ENCODE peak calls at places on chromosomes 5 and 9, in six cellular contexts. One of them, this sample, is unnamed.

GRCh38 chr5:173828952-173829351 is 59.2 kb upstream of the CPEB4 start:
- DNase-seq in HepG2: no peak
- DNase-seq in H1: no peak
- DNase-seq in GM12891: no peak
- DNase-seq in K562: no peak
- DNase-seq in GM12878: no peak
- DNase-seq in this sample: no peak

GRCh38 chr5:125023673-125024072 is 277.2 kb upstream of the ZNF608 start:
- DNase-seq in H1: no peak
- DNase-seq in GM12878: no peak
- DNase-seq in HepG2: no peak
- DNase-seq in GM12891: no peak
- DNase-seq in K562: no peak
- DNase-seq in this sample: no peak

GRCh38 chr9:133127340-133127981 is 6.4 kb upstream of the RALGDS start:
- DNase-seq in GM12878: no peak
- DNase-seq in GM12891: no peak
- DNase-seq in HepG2: no peak
- DNase-seq in H1: no peak
- DNase-seq in K562: no peak
- DNase-seq in this sample: no peak

GRCh38 chr5:172769598-172770373 is 1.2 kb downstream of the DUSP1 start:
- DNase-seq in HepG2: no peak
- DNase-seq in K562: no peak
- DNase-seq in H1: no peak
- DNase-seq in GM12891: no peak
- DNase-seq in GM12878: no peak
- DNase-seq in this sample: no peak

GRCh38 chr9:31119882-31120481 is 1264.5 kb upstream of the ACO1 start:
- DNase-seq in GM12878: no peak
- DNase-seq in HepG2: peak; percentile 19
- DNase-seq in GM12891: no peak
- DNase-seq in H1: peak; percentile 13
- DNase-seq in K562: no peak
- DNase-seq in this sample: no peak

GRCh38 chr9:134223091-134223490 is 58.7 kb upstream of the RNU6ATAC start:
- DNase-seq in K562: no peak
- DNase-seq in H1: no peak
- DNase-seq in GM12878: no peak
- DNase-seq in HepG2: peak; percentile 15
- DNase-seq in GM12891: no peak
- DNase-seq in this sample: no peak

GRCh38 chr5:69213513-69214215 is 21.0 kb upstream of the CDK7 start:
- DNase-seq in H1: no peak
- DNase-seq in HepG2: peak; percentile 81
- DNase-seq in K562: peak; percentile 67
- DNase-seq in GM12891: no peak
- DNase-seq in GM12878: no peak
- DNase-seq in this sample: no peak

GRCh38 chr5:126178521-126178920 is 244.7 kb upstream of the GRAMD2B start:
- DNase-seq in GM12878: no peak
- DNase-seq in H1: no peak
- DNase-seq in K562: no peak
- DNase-seq in HepG2: no peak
- DNase-seq in GM12891: no peak
- DNase-seq in this sample: no peak

GRCh38 chr5:149605998-149606721 is 24.9 kb downstream of the ARHGEF37 start:
- DNase-seq in GM12891: peak; percentile 49
- DNase-seq in HepG2: no peak
- DNase-seq in GM12878: peak; percentile 81
- DNase-seq in H1: no peak
- DNase-seq in K562: peak; percentile 87
- DNase-seq in this sample: peak; percentile 49

GRCh38 chr5:137575847-137576246 is 76.7 kb upstream of the SPOCK1 start:
- DNase-seq in GM12878: no peak
- DNase-seq in K562: no peak
- DNase-seq in H1: no peak
- DNase-seq in GM12891: no peak
- DNase-seq in HepG2: no peak
- DNase-seq in this sample: no peak

GRCh38 chr9:93567271-93567959 is 9.0 kb upstream of the PHF2 start:
- DNase-seq in GM12878: no peak
- DNase-seq in GM12891: no peak
- DNase-seq in H1: no peak
- DNase-seq in HepG2: no peak
- DNase-seq in K562: peak; percentile 27
- DNase-seq in this sample: no peak

GRCh38 chr9:99024959-99025358 is 80.0 kb upstream of the TGFBR1 start:
- DNase-seq in K562: no peak
- DNase-seq in GM12891: no peak
- DNase-seq in H1: no peak
- DNase-seq in HepG2: no peak
- DNase-seq in GM12878: no peak
- DNase-seq in this sample: no peak

GRCh38 chr5:136016945-136017530 is 11.8 kb upstream of the TGFBI start:
- DNase-seq in HepG2: no peak
- DNase-seq in H1: no peak
- DNase-seq in K562: no peak
- DNase-seq in GM12891: no peak
- DNase-seq in GM12878: no peak
- DNase-seq in this sample: no peak

GRCh38 chr5:159458217-159458711 is 128.0 kb upstream of the IL12B start:
- DNase-seq in K562: no peak
- DNase-seq in H1: no peak
- DNase-seq in HepG2: no peak
- DNase-seq in GM12878: peak; percentile 88
- DNase-seq in GM12891: no peak
- DNase-seq in this sample: no peak

GRCh38 chr9:137114613-137115393 is at the start of gene DPP7:
- DNase-seq in HepG2: no peak
- DNase-seq in GM12891: peak; percentile 97
- DNase-seq in K562: peak; percentile 85
- DNase-seq in H1: no peak
- DNase-seq in GM12878: no peak
- DNase-seq in this sample: peak; percentile 98

GRCh38 chr5:59724482-59725392 is 168.8 kb downstream of the PDE4D start:
- DNase-seq in GM12878: no peak
- DNase-seq in H1: no peak
- DNase-seq in HepG2: peak; percentile 15
- DNase-seq in GM12891: peak; percentile 1
- DNase-seq in K562: peak; percentile 39
- DNase-seq in this sample: no peak

GRCh38 chr9:107688728-107689127 is 199.2 kb upstream of the KLF4 start:
- DNase-seq in H1: no peak
- DNase-seq in HepG2: no peak
- DNase-seq in K562: no peak
- DNase-seq in GM12891: no peak
- DNase-seq in GM12878: no peak
- DNase-seq in this sample: no peak

GRCh38 chr9:83620841-83621636 is 1.9 kb upstream of the IDNK start:
- DNase-seq in HepG2: peak; percentile 75
- DNase-seq in GM12878: no peak
- DNase-seq in GM12891: no peak
- DNase-seq in K562: peak; percentile 58
- DNase-seq in H1: peak; percentile 27
- DNase-seq in this sample: no peak

GRCh38 chr5:9156282-9156681 is 389.6 kb downstream of the SEMA5A start:
- DNase-seq in K562: peak; percentile 11
- DNase-seq in GM12891: peak; percentile 10
- DNase-seq in HepG2: no peak
- DNase-seq in H1: peak; percentile 10
- DNase-seq in GM12878: no peak
- DNase-seq in this sample: no peak

GRCh38 chr9:23826120-23826629 is at the start of gene ELAVL2:
- DNase-seq in HepG2: no peak
- DNase-seq in GM12878: peak; percentile 26
- DNase-seq in GM12891: no peak
- DNase-seq in K562: no peak
- DNase-seq in H1: peak; percentile 95
- DNase-seq in this sample: no peak

GRCh38 chr5:168885324-168886120 is 306.4 kb upstream of the PANK3 start:
- DNase-seq in H1: no peak
- DNase-seq in GM12891: no peak
- DNase-seq in GM12878: no peak
- DNase-seq in HepG2: no peak
- DNase-seq in K562: no peak
- DNase-seq in this sample: no peak

GRCh38 chr5:123154857-123155467 is 65.9 kb downstream of the PRDM6 start:
- DNase-seq in HepG2: no peak
- DNase-seq in K562: no peak
- DNase-seq in H1: no peak
- DNase-seq in GM12878: no peak
- DNase-seq in GM12891: no peak
- DNase-seq in this sample: no peak

GRCh38 chr5:7904170-7904569 is 35.2 kb downstream of the MTRR start:
- DNase-seq in HepG2: peak; percentile 5
- DNase-seq in GM12878: no peak
- DNase-seq in K562: no peak
- DNase-seq in H1: no peak
- DNase-seq in GM12891: no peak
- DNase-seq in this sample: no peak

GRCh38 chr9:128162215-128163026 is 2.4 kb downstream of the BBLN start:
- DNase-seq in K562: no peak
- DNase-seq in H1: no peak
- DNase-seq in HepG2: no peak
- DNase-seq in GM12891: no peak
- DNase-seq in GM12878: no peak
- DNase-seq in this sample: no peak

GRCh38 chr5:157451806-157452205 is 8.2 kb upstream of the NIPAL4 start:
- DNase-seq in GM12891: no peak
- DNase-seq in GM12878: no peak
- DNase-seq in K562: no peak
- DNase-seq in HepG2: no peak
- DNase-seq in H1: no peak
- DNase-seq in this sample: no peak

GRCh38 chr5:158995694-158996173 is 104.0 kb downstream of the EBF1 start:
- DNase-seq in GM12878: no peak
- DNase-seq in K562: no peak
- DNase-seq in HepG2: no peak
- DNase-seq in H1: no peak
- DNase-seq in GM12891: no peak
- DNase-seq in this sample: no peak

GRCh38 chr5:173795601-173796000 is 92.5 kb upstream of the CPEB4 start:
- DNase-seq in HepG2: no peak
- DNase-seq in H1: no peak
- DNase-seq in GM12878: no peak
- DNase-seq in GM12891: no peak
- DNase-seq in K562: no peak
- DNase-seq in this sample: no peak

GRCh38 chr5:18048449-18048848 is 414.2 kb downstream of the TAF11L14 start:
- DNase-seq in GM12891: no peak
- DNase-seq in K562: no peak
- DNase-seq in HepG2: no peak
- DNase-seq in GM12878: no peak
- DNase-seq in H1: no peak
- DNase-seq in this sample: no peak
- TF ChIP-seq TAF1 in GM12891: no peak
- TF ChIP-seq TAF1 in K562: no peak
- TF ChIP-seq TAF1 in HepG2: no peak
- TF ChIP-seq TAF1 in GM12878: no peak
- TF ChIP-seq TAF1 in H1: no peak
- TF ChIP-seq TAF1 in this sample: no peak

GRCh38 chr5:111655169-111655924 is 101.6 kb downstream of the NREP start:
- DNase-seq in GM12891: no peak
- DNase-seq in GM12878: no peak
- DNase-seq in HepG2: peak; percentile 1
- DNase-seq in K562: no peak
- DNase-seq in H1: no peak
- DNase-seq in this sample: no peak

GRCh38 chr5:111653408-111653807 is 103.6 kb downstream of the NREP start:
- DNase-seq in HepG2: no peak
- DNase-seq in K562: no peak
- DNase-seq in GM12891: no peak
- DNase-seq in GM12878: no peak
- DNase-seq in H1: no peak
- DNase-seq in this sample: no peak

GRCh38 chr5:111645303-111645838 is 111.6 kb downstream of the NREP start:
- DNase-seq in H1: no peak
- DNase-seq in K562: no peak
- DNase-seq in GM12878: no peak
- DNase-seq in GM12891: no peak
- DNase-seq in HepG2: no peak
- DNase-seq in this sample: no peak

DNA sequence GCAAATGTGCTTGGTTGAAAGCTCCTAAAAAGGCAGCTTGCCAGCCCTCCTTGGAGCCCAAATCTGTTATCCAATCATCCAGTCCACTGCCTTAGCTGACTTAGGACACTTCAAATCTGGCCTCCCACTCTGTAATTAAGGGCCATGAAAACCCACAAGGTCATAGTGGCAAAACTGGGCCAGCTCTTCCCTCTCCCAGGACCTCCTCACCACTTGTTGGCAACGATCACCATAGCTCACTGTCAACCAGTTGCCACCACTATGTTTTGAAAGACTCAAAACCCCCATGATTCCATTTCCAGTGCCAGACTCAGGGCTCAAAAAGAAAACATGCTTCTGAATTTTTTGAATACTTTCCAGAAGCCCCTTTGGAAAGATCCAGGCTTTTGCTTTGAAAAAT is 107.5 kb downstream of the NREP start:
- DNase-seq in H1: no peak
- DNase-seq in K562: no peak
- DNase-seq in HepG2: no peak
- DNase-seq in GM12891: no peak
- DNase-seq in GM12878: no peak
- DNase-seq in this sample: no peak
- TF ChIP-seq POLR2AphosphoS5 in H1: no peak
- TF ChIP-seq POLR2AphosphoS5 in K562: no peak
- TF ChIP-seq POLR2AphosphoS5 in HepG2: no peak
- TF ChIP-seq POLR2AphosphoS5 in GM12891: no peak
- TF ChIP-seq POLR2AphosphoS5 in GM12878: no peak
- TF ChIP-seq POLR2AphosphoS5 in this sample: no peak

GRCh38 chr9:69104830-69105527 is 69.1 kb upstream of the TJP2 start:
- DNase-seq in K562: no peak
- DNase-seq in HepG2: peak; percentile 86
- DNase-seq in GM12878: no peak
- DNase-seq in GM12891: no peak
- DNase-seq in H1: peak; percentile 56
- DNase-seq in this sample: no peak
- TF ChIP-seq POLR2A in K562: no peak
- TF ChIP-seq POLR2A in HepG2: peak; percentile 67
- TF ChIP-seq POLR2A in GM12878: no peak
- TF ChIP-seq POLR2A in GM12891: no peak
- TF ChIP-seq POLR2A in H1: no peak
- TF ChIP-seq POLR2A in this sample: no peak

DNA sequence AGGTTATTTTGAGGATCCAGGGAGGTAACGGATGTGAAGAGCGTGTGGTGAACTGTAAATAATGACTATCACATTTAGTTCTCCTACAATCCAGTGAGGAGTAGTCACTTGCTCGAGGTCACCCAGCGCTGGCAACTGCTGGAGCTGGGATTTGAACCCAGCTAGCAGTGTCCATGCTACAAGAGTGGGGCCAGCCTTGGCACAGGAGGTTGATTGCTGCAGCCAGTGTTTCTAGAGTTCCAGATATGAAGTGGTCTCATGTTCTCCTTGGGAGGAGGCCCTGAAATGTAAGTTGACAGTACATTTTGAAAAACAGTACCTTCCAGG is 765 bp downstream of the CCDC107 start:
- DNase-seq in GM12878: no peak
- DNase-seq in K562: peak; percentile 27
- DNase-seq in HepG2: peak; percentile 23
- DNase-seq in GM12891: no peak
- DNase-seq in H1: no peak
- DNase-seq in this sample: no peak
- TF ChIP-seq TAF1 in GM12878: no peak
- TF ChIP-seq TAF1 in K562: no peak
- TF ChIP-seq TAF1 in HepG2: no peak
- TF ChIP-seq TAF1 in GM12891: no peak
- TF ChIP-seq TAF1 in H1: no peak
- TF ChIP-seq TAF1 in this sample: no peak